ENCODE peak calls at places on chromosomes 6 and 20, in five cellular contexts. One of them, this sample, is unnamed.

GRCh38 chr6:51514396-51515051 is 572.9 kb downstream of the PKHD1 start:
- DNase-seq in Caki2: peak
- DNase-seq in lower lobe of right lung: no peak
- DNase-seq in brain microvascular endothelial cell: no peak
- DNase-seq in naive B cell: no peak
- DNase-seq in this sample: peak

GRCh38 chr20:57498425-57499400 is 26.2 kb downstream of the CTCFL start:
- DNase-seq in lower lobe of right lung: no peak
- DNase-seq in Caki2: no peak
- DNase-seq in brain microvascular endothelial cell: peak
- DNase-seq in naive B cell: no peak
- DNase-seq in this sample: peak

GRCh38 chr20:34705383-34706021 is 1.4 kb downstream of the TP53INP2 start:
- DNase-seq in lower lobe of right lung: no peak
- DNase-seq in naive B cell: no peak
- DNase-seq in brain microvascular endothelial cell: peak
- DNase-seq in Caki2: peak
- DNase-seq in this sample: peak

GRCh38 chr20:23228912-23229311 is 121.7 kb upstream of the NXT1 start:
- DNase-seq in lower lobe of right lung: no peak
- DNase-seq in brain microvascular endothelial cell: peak
- DNase-seq in naive B cell: no peak
- DNase-seq in Caki2: peak
- DNase-seq in this sample: peak

GRCh38 chr6:82875573-82876185 is 190.0 kb downstream of the UBE3D start:
- DNase-seq in lower lobe of right lung: no peak
- DNase-seq in brain microvascular endothelial cell: peak
- DNase-seq in Caki2: peak
- DNase-seq in naive B cell: no peak
- DNase-seq in this sample: peak

GRCh38 chr20:35547319-35547718 is 5.4 kb downstream of the ERGIC3 start:
- DNase-seq in naive B cell: no peak
- DNase-seq in Caki2: no peak
- DNase-seq in brain microvascular endothelial cell: no peak
- DNase-seq in lower lobe of right lung: no peak
- DNase-seq in this sample: no peak

GRCh38 chr6:157459327-157459726 is 78.3 kb downstream of the ZDHHC14 start:
- DNase-seq in brain microvascular endothelial cell: no peak
- DNase-seq in naive B cell: no peak
- DNase-seq in Caki2: no peak
- DNase-seq in lower lobe of right lung: no peak
- DNase-seq in this sample: no peak

GRCh38 chr6:167858086-167858591 is 31.4 kb downstream of the AFDN start:
- DNase-seq in brain microvascular endothelial cell: peak
- DNase-seq in naive B cell: no peak
- DNase-seq in Caki2: no peak
- DNase-seq in lower lobe of right lung: no peak
- DNase-seq in this sample: peak

GRCh38 chr6:130269969-130270635 is 47.4 kb upstream of the SAMD3 start:
- DNase-seq in naive B cell: no peak
- DNase-seq in brain microvascular endothelial cell: no peak
- DNase-seq in lower lobe of right lung: no peak
- DNase-seq in Caki2: no peak
- DNase-seq in this sample: no peak

GRCh38 chr6:36829919-36830544 is 9.2 kb downstream of the CPNE5 start:
- DNase-seq in Caki2: no peak
- DNase-seq in lower lobe of right lung: peak
- DNase-seq in brain microvascular endothelial cell: no peak
- DNase-seq in naive B cell: no peak
- DNase-seq in this sample: no peak

GRCh38 chr6:34922177-34922663 is 33.2 kb downstream of the ANKS1A start:
- DNase-seq in lower lobe of right lung: no peak
- DNase-seq in brain microvascular endothelial cell: peak
- DNase-seq in naive B cell: no peak
- DNase-seq in Caki2: peak
- DNase-seq in this sample: no peak

GRCh38 chr6:149403534-149403933 is 3.5 kb downstream of the SUMO4 start:
- DNase-seq in naive B cell: no peak
- DNase-seq in brain microvascular endothelial cell: no peak
- DNase-seq in Caki2: no peak
- DNase-seq in lower lobe of right lung: no peak
- DNase-seq in this sample: no peak

GRCh38 chr20:17928211-17928611 is 40.4 kb downstream of the SNX5 start:
- DNase-seq in brain microvascular endothelial cell: no peak
- DNase-seq in naive B cell: no peak
- DNase-seq in Caki2: no peak
- DNase-seq in lower lobe of right lung: no peak
- DNase-seq in this sample: no peak

GRCh38 chr6:37784585-37784967 is 35.0 kb upstream of the ZFAND3 start:
- DNase-seq in lower lobe of right lung: no peak
- DNase-seq in brain microvascular endothelial cell: no peak
- DNase-seq in naive B cell: no peak
- DNase-seq in Caki2: no peak
- DNase-seq in this sample: no peak

GRCh38 chr6:42021847-42022754 is 28.2 kb upstream of the TAF8 start:
- DNase-seq in lower lobe of right lung: no peak
- DNase-seq in Caki2: no peak
- DNase-seq in naive B cell: peak
- DNase-seq in brain microvascular endothelial cell: no peak
- DNase-seq in this sample: no peak

GRCh38 chr20:18166939-18167338 is 29.3 kb downstream of the KAT14 start:
- DNase-seq in Caki2: no peak
- DNase-seq in brain microvascular endothelial cell: no peak
- DNase-seq in naive B cell: no peak
- DNase-seq in lower lobe of right lung: no peak
- DNase-seq in this sample: no peak

This sample was measured in H4.